ENCODE peak calls at places on chromosome 21, in six cellular contexts. A is fibroblast of lung, O is mammary epithelial cell, V is cardiac fibroblast, D is IMR-90, M is coronary artery. W is an unnamed sample.

GRCh38 chr21:38965910-38966504 is 160.3 kb downstream of the ETS2 start:
- DNase-seq in A (peak; percentile 39), M (no peak), D (peak; percentile 59), V (no peak), O (no peak), W (no peak)

GRCh38 chr21:23016617-23017016 is 2018.4 kb downstream of the NCAM2 start:
- DNase-seq in O (no peak), M (no peak), D (no peak), V (no peak), A (no peak), W (no peak)

GRCh38 chr21:32335601-32336575 is 37.2 kb downstream of the MRAP start:
- DNase-seq in D (peak; percentile 14), O (no peak), A (peak; percentile 61), M (no peak), V (peak; percentile 38), W (peak; percentile 50)

GRCh38 chr21:28633803-28634572 is 358.7 kb downstream of the LTN1 start:
- DNase-seq in V (peak; percentile 92), D (peak; percentile 95), A (peak; percentile 93), O (peak; percentile 89), M (peak; percentile 85), W (peak; percentile 75)

GRCh38 chr21:31290765-31291164 is 53.3 kb downstream of the TIAM1 start:
- DNase-seq in A (no peak), M (no peak), D (no peak), O (no peak), V (no peak), W (no peak)

GRCh38 chr21:36260030-36260787 is 59.8 kb upstream of the MORC3 start:
- DNase-seq in A (peak; percentile 69), D (peak; percentile 73), O (peak; percentile 51), V (peak; percentile 81), M (no peak), W (peak; percentile 52)

GRCh38 chr21:15732290-15732995 is 2.7 kb downstream of the USP25 start:
- DNase-seq in V (peak; percentile 50), O (peak; percentile 40), D (peak; percentile 51), A (peak; percentile 51), M (no peak), W (peak; percentile 21)

GRCh38 chr21:18553786-18554185 is 150.2 kb upstream of the TMPRSS15 start:
- DNase-seq in A (no peak), V (no peak), D (no peak), M (no peak), O (no peak), W (no peak)

GRCh38 chr21:45451771-45452182 is 46.8 kb downstream of the COL18A1 start:
- DNase-seq in M (no peak), O (no peak), V (no peak), D (no peak), A (no peak), W (no peak)

GRCh38 chr21:45448810-45449657 is 44.1 kb downstream of the COL18A1 start:
- DNase-seq in V (no peak), A (no peak), M (no peak), D (no peak), O (no peak), W (no peak)

GRCh38 chr21:45452696-45453307 is 47.8 kb downstream of the COL18A1 start:
- DNase-seq in O (no peak), A (no peak), M (no peak), D (no peak), V (no peak), W (no peak)

GRCh38 chr21:45449658-45450502 is 44.9 kb downstream of the COL18A1 start:
- DNase-seq in M (no peak), V (no peak), D (no peak), O (peak; percentile 31), A (no peak), W (no peak)

DNA sequence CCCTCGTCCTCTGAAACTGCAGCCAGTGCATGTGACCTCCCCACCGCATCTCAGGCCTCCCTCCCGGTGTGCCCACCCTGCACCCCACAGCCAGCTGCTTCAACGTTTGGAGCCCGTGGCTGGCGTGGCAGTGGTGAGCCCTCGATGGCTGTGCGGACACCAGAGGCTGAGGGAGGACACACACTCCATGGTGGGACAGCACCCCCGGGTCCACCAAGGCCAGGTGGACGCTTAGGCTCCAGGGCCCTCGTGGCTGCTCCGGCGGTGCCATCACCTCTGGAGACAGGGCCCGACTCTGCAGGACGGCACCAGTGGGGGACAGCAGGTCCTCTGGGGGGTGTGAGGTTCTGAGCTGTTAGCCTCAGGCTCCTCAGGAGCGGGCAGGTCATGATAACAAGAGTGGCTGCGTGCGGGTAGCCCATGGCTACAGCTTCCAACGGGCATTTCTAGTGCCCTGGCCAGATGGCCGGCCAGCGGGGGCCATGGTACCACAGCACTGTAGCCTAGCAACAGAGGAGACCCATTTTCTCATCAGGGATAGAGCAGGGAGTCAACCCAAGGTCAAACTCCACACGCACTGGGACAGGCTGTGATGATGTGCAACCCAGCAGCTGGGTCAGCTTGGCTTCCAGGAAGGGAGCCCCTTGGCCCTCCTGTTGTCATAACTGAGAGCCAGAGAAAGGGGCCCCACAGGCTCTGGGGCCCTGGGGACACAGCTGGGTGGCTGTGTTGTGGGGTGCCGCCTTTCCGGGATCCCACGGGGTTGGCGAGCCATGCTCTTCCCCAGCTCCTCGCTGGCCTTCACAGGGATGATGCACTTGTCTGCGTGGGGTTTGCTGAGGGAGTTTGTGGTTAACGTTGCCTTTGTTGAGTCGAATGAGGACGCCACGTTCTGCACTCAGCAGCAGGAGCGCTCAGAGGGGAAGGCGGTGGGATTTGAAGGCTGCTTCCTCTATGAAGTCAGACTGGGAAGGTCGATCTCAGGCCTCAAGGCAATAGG is 46.1 kb downstream of the COL18A1 start:
- DNase-seq in V (no peak), D (no peak), M (no peak), A (peak; percentile 43), O (no peak), W (no peak)
- TF ChIP-seq CTCF in V (no peak), D (no peak), M (no peak), A (no peak), O (no peak), W (no peak)

GRCh38 chr21:26179501-26179900 is 8.9 kb upstream of the APP start:
- DNase-seq in M (no peak), O (no peak), V (no peak), D (no peak), A (no peak), W (peak; percentile 17)
- H3K4me3 ChIP-seq in M (no peak overlapping the region), O (no peak overlapping the region), V (no peak overlapping the region), D (no peak overlapping the region), A (no peak overlapping the region), W (no peak overlapping the region)

GRCh38 chr21:42859891-42860230 is 19.5 kb downstream of the WDR4 start:
- DNase-seq in O (no peak), A (no peak), V (no peak), D (no peak), M (no peak), W (no peak)

GRCh38 chr21:42862774-42863503 is 16.4 kb downstream of the WDR4 start:
- DNase-seq in O (peak; percentile 44), A (no peak), D (no peak), V (no peak), M (no peak), W (no peak)

GRCh38 chr21:42862123-42862475 is 17.2 kb downstream of the WDR4 start:
- DNase-seq in V (no peak), O (no peak), D (no peak), M (no peak), A (no peak), W (no peak)

GRCh38 chr21:42860345-42860744 is 19.0 kb downstream of the WDR4 start:
- DNase-seq in A (no peak), O (no peak), V (no peak), M (no peak), D (no peak), W (no peak)

DNA sequence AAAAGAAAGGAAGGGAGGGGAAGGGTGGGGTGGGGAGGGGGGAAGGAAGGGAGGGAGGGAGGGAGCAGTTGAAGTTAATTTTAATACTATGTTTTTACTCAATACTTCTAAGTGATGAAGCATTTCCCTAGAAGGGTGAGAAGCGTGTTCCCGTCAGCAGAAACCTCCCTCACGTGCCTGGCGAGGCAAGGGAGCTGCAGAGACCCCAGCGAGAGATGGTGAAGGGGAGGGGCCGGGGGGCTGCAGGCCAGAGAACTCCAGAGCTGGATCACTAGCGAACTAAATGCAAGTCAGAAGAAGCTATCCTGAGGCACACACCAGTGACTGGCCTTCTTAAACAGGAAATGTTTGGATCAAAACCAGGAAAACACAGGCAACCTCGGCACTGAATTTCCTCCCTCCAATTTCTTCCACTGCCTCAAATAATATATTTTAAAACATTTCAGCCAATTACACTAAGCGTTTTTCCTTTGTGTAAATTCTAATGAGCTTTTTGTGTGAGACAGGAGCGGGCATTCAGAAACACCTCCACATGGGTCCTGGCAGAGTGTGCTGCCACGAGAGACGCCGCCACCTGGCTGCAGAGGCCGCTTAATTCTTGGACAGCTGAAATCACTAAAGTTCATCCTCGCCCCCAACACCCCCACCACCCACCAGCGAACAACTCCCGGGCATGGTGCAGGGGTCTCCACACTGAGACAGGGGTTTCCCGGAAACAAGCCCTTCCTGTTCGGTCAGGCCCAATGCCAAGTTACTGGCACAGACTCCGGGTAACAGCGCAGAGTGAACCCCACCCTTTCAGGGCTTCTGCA is 17.8 kb downstream of the WDR4 start:
- DNase-seq in A (no peak), O (no peak), M (no peak), D (no peak), V (no peak), W (no peak)
- TF ChIP-seq CTCF in A (no peak), O (no peak), M (no peak), D (no peak), V (no peak), W (no peak)

GRCh38 chr21:25639167-25639921 is at the start of gene JAM2:
- DNase-seq in D (peak; percentile 29), M (no peak), V (peak; percentile 12), A (peak; percentile 39), O (no peak), W (no peak)
- H3K4me3 ChIP-seq in D (peak within 1 kb of the TSS; percentile 53), M (peak within 1 kb of the TSS; percentile 85), V (peak within 1 kb of the TSS; percentile 58), A (peak within 1 kb of the TSS; percentile 61), O (peak within 1 kb of the TSS; percentile 26), W (peak within 1 kb of the TSS; percentile 50)

W was measured in foreskin fibroblast.